ENCODE peak calls at places on chromosomes 12 and 14, in seven cellular contexts. N, W, R, B, P, K and G are unnamed samples.
A peak's percentile ranks its signal among the peaks of the same experiment; 100 is the strongest.

GRCh38 chr12:68483592-68484373 is 126.9 kb upstream of the RAP1B start:
- DNase-seq in N (no peak), W (no peak), R (no peak), B (peak; percentile 21), P (no peak), K (peak; percentile 29), G (no peak)

GRCh38 chr12:46492471-46493351 is 120.1 kb upstream of the SLC38A2 start:
- DNase-seq in N (no peak), W (peak; percentile 78), R (no peak), B (no peak), P (no peak), K (peak; percentile 87), G (no peak)

GRCh38 chr12:103241184-103241583 is 254.6 kb downstream of the C12orf42 start:
- DNase-seq in N (no peak), W (no peak), R (no peak), B (no peak), P (no peak), K (no peak), G (no peak)

GRCh38 chr12:80044694-80045046 is 54.7 kb upstream of the OTOGL start:
- DNase-seq in N (no peak), W (peak; percentile 63), R (no peak), B (peak; percentile 36), P (no peak), K (peak; percentile 87), G (no peak)

GRCh38 chr12:68893741-68894140 is 39.2 kb downstream of the CPM start:
- DNase-seq in N (no peak), W (no peak), R (no peak), B (no peak), P (no peak), K (no peak), G (no peak)

GRCh38 chr12:127083028-127083949 is 1183.7 kb upstream of the TMEM132C start:
- DNase-seq in N (no peak), W (peak; percentile 72), R (peak; percentile 52), B (peak; percentile 40), P (no peak), K (peak; percentile 68), G (peak; percentile 42)

GRCh38 chr14:23183479-23183878 is at the start of gene SLC7A8:
- DNase-seq in N (peak; percentile 82), W (no peak), R (no peak), B (no peak), P (no peak), K (no peak), G (no peak)

GRCh38 chr12:111991946-111992345 is 21.0 kb downstream of the TMEM116 start:
- DNase-seq in N (no peak), W (no peak), R (no peak), B (no peak), P (no peak), K (peak; percentile 43), G (no peak)

GRCh38 chr14:69090187-69090789 is 62.6 kb downstream of the DCAF5 start:
- DNase-seq in N (no peak), W (peak; percentile 20), R (no peak), B (no peak), P (no peak), K (peak; percentile 33), G (no peak)

GRCh38 chr14:26966942-26967341 is 369.1 kb upstream of the NOVA1 start:
- DNase-seq in N (peak; percentile 68), W (peak; percentile 12), R (no peak), B (no peak), P (no peak), K (no peak), G (no peak)

GRCh38 chr14:50831704-50832130 is 755 bp upstream of the NIN start:
- DNase-seq in N (no peak), W (no peak), R (no peak), B (no peak), P (no peak), K (no peak), G (no peak)

GRCh38 chr14:33454022-33454645 is 496.7 kb downstream of the EGLN3 start:
- DNase-seq in N (no peak), W (no peak), R (no peak), B (no peak), P (no peak), K (no peak), G (no peak)

GRCh38 chr14:23071244-23071974 is 14.1 kb upstream of the CDH24 start:
- DNase-seq in N (peak; percentile 95), W (peak; percentile 93), R (peak; percentile 88), B (peak; percentile 67), P (peak; percentile 66), K (peak; percentile 88), G (no peak)

GRCh38 chr14:73250317-73250713 is 13.0 kb downstream of the PAPLN start:
- DNase-seq in N (no peak), W (no peak), R (no peak), B (no peak), P (no peak), K (no peak), G (no peak)

GRCh38 chr12:12976366-12976765 is 23.7 kb downstream of the HEBP1 start:
- DNase-seq in N (peak; percentile 70), W (peak; percentile 89), R (no peak), B (peak; percentile 58), P (no peak), K (peak; percentile 97), G (no peak)

GRCh38 chr12:56220611-56221232 is 1.0 kb downstream of the RNF41 start:
- DNase-seq in N (no peak), W (no peak), R (no peak), B (no peak), P (no peak), K (no peak), G (no peak)

GRCh38 chr12:59084758-59085383 is 164.6 kb upstream of the LRIG3 start:
- DNase-seq in N (no peak), W (peak; percentile 80), R (no peak), B (no peak), P (no peak), K (no peak), G (no peak)

GRCh38 chr14:100911665-100912316 is 8.3 kb upstream of the RTL1 start:
- DNase-seq in N (no peak), W (no peak), R (no peak), B (no peak), P (no peak), K (no peak), G (no peak)

GRCh38 chr14:69260246-69260978 is 454 bp downstream of the GALNT16 start:
- DNase-seq in N (no peak), W (no peak), R (peak; percentile 62), B (no peak), P (no peak), K (peak; percentile 11), G (no peak)

GRCh38 chr12:117486840-117487659 is 125.6 kb upstream of the NOS1 start:
- DNase-seq in N (no peak), W (no peak), R (no peak), B (peak; percentile 62), P (no peak), K (peak; percentile 10), G (no peak)

GRCh38 chr14:99609245-99610117 is 5.5 kb upstream of the CCDC85C start:
- DNase-seq in N (no peak), W (no peak), R (no peak), B (no peak), P (peak; percentile 16), K (no peak), G (no peak)

GRCh38 chr14:34981743-34982420 is 910 bp upstream of the SRP54 start:
- DNase-seq in N (no peak), W (no peak), R (no peak), B (no peak), P (peak; percentile 7), K (peak; percentile 35), G (no peak)

GRCh38 chr14:95664546-95664945 is 21.7 kb upstream of the TCL1B start:
- DNase-seq in N (no peak), W (no peak), R (no peak), B (no peak), P (no peak), K (no peak), G (no peak)

GRCh38 chr12:8018666-8019581 is 13.6 kb upstream of the FOXJ2 start:
- DNase-seq in N (no peak), W (no peak), R (peak; percentile 41), B (no peak), P (no peak), K (no peak), G (no peak)